ENCODE peak calls at places on chromosomes 5 and 9, in seven cellular contexts. H, R, W, O, U, T and J are unnamed samples.

GRCh38 chr9:127612993-127613954 is 1.2 kb downstream of the STXBP1 start:
- DNase-seq in H (peak), R (peak), W (peak), O (peak), U (peak), T (peak), J (peak)

GRCh38 chr9:110319781-110320180 is 17.9 kb downstream of the TXNDC8 start:
- DNase-seq in H (no peak), R (no peak), W (no peak), O (no peak), U (no peak), T (no peak), J (no peak)

GRCh38 chr9:14747116-14747515 is 24.6 kb upstream of the CER1 start:
- DNase-seq in H (no peak), R (no peak), W (no peak), O (no peak), U (no peak), T (no peak), J (no peak)

GRCh38 chr5:90983148-90983547 is 400.0 kb downstream of the ARRDC3 start:
- DNase-seq in H (no peak), R (no peak), W (no peak), O (no peak), U (no peak), T (no peak), J (no peak)

GRCh38 chr9:34558341-34558740 is 31.2 kb downstream of the CNTFR start:
- DNase-seq in H (no peak), R (no peak), W (no peak), O (no peak), U (no peak), T (no peak), J (no peak)

GRCh38 chr5:14226992-14227391 is 83.8 kb downstream of the TRIO start:
- DNase-seq in H (no peak), R (no peak), W (no peak), O (no peak), U (no peak), T (no peak), J (no peak)

GRCh38 chr5:139676406-139676805 is 28.3 kb downstream of the CXXC5 start:
- DNase-seq in H (no peak), R (no peak), W (no peak), O (no peak), U (no peak), T (no peak), J (no peak)

GRCh38 chr5:179699640-179700298 is 1.0 kb downstream of the CANX start:
- DNase-seq in H (no peak), R (no peak), W (no peak), O (no peak), U (no peak), T (peak), J (peak)

GRCh38 chr5:5891350-5891749 is 468.9 kb downstream of the ICE1 start:
- DNase-seq in H (no peak), R (no peak), W (no peak), O (no peak), U (peak), T (no peak), J (no peak)

GRCh38 chr5:963310-963672 is 45.3 kb upstream of the NKD2 start:
- DNase-seq in H (no peak), R (no peak), W (no peak), O (no peak), U (no peak), T (no peak), J (no peak)

GRCh38 chr5:106312360-106312759 is 1358.4 kb downstream of the EFNA5 start:
- DNase-seq in H (no peak), R (no peak), W (no peak), O (no peak), U (no peak), T (no peak), J (no peak)

GRCh38 chr9:27763831-27764230 is 190.6 kb upstream of the C9orf72 start:
- DNase-seq in H (no peak), R (no peak), W (no peak), O (no peak), U (no peak), T (no peak), J (no peak)

GRCh38 chr9:127898433-127899199 is 787 bp downstream of the ST6GALNAC6 start:
- DNase-seq in H (no peak), R (peak), W (no peak), O (no peak), U (no peak), T (no peak), J (no peak)

GRCh38 chr5:96175090-96175489 is 213.4 kb upstream of the ELL2 start:
- DNase-seq in H (no peak), R (no peak), W (peak), O (no peak), U (no peak), T (no peak), J (no peak)